ENCODE peak calls at places on chromosomes 12 and 14, in six cellular contexts. I is IMR-90, V is neuronal stem cell, A is H1, W is H9, S is trophoblast cell. O is an unnamed sample.

GRCh38 chr12:11727133-11727664 is 77.7 kb downstream of the ETV6 start:
- DNase-seq in I (no peak), V (no peak), A (no peak), W (no peak), S (no peak), O (no peak)

GRCh38 chr12:120999191-121000120 is 16.8 kb downstream of the C12orf43 start:
- DNase-seq in I (peak; percentile 62), V (no peak), A (peak; percentile 38), W (peak; percentile 91), S (no peak), O (no peak)

GRCh38 chr12:13534645-13535398 is 338.3 kb downstream of the EMP1 start:
- DNase-seq in I (peak; percentile 23), V (peak; percentile 90), A (peak; percentile 46), W (peak; percentile 94), S (peak; percentile 15), O (peak; percentile 7)

GRCh38 chr12:47190271-47190750 is 110.6 kb upstream of the AMIGO2 start:
- DNase-seq in I (peak; percentile 74), V (no peak), A (no peak), W (no peak), S (no peak), O (no peak)

GRCh38 chr12:25723921-25724491 is 170.9 kb upstream of the LMNTD1 start:
- DNase-seq in I (no peak), V (no peak), A (no peak), W (no peak), S (peak; percentile 56), O (no peak)

GRCh38 chr12:7948585-7949264 is 12.7 kb upstream of the SLC2A3 start:
- DNase-seq in I (no peak), V (no peak), A (no peak), W (no peak), S (no peak), O (no peak)

GRCh38 chr12:12282761-12283160 is 15.9 kb upstream of the LRP6 start:
- DNase-seq in I (peak; percentile 85), V (no peak), A (no peak), W (no peak), S (no peak), O (peak; percentile 74)

GRCh38 chr14:100534528-100535286 is 52.5 kb downstream of the BEGAIN start:
- DNase-seq in I (no peak), V (no peak), A (no peak), W (peak; percentile 26), S (no peak), O (peak; percentile 6)

GRCh38 chr12:21501258-21502163 is at the start of the genes GOLT1B and RECQL:
- DNase-seq in I (peak; percentile 99), V (peak; percentile 96), A (peak; percentile 89), W (peak; percentile 98), S (peak; percentile 95), O (peak; percentile 99)
- H4K8ac ChIP-seq in I (peak within 1 kb of the TSS; percentile 79), V (no peak within 1 kb of the TSS), A (peak within 1 kb of the TSS; percentile 98), W (no peak within 1 kb of the TSS), S (peak within 1 kb of the TSS; percentile 99), O (peak within 1 kb of the TSS; percentile 93)

DNA sequence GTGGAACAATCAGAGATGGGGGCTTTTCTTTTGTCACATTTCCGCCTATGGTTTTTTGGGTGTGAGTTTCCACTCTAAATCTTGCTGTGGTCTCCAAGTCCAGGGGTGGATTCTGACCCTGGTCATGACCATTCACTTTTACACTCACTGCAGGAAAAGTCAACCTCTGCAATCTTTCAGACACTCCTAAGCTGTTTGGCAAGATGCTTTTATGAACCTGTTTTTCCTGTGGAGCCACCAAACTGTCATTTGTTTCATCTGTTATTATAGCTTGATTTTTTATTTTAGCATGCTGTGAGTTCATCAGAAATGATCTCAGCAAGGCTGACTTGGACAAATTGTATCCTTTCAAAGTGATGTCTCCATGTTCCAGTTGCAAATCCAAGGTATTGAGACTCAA is 25.1 kb upstream of the SYCP3 start:
- DNase-seq in I (no peak), V (no peak), A (no peak), W (no peak), S (peak; percentile 68), O (no peak)
- H3K14ac ChIP-seq in I (no peak overlapping the region), V (no peak overlapping the region), A (no peak overlapping the region), W (no peak overlapping the region), S (no peak overlapping the region), O (no peak overlapping the region)

GRCh38 chr12:54280401-54281260 is at the start of gene HNRNPA1:
- DNase-seq in I (peak; percentile 100), V (peak; percentile 99), A (peak; percentile 98), W (peak; percentile 99), S (peak; percentile 98), O (peak; percentile 100)
- H4K8ac ChIP-seq in I (peak within 1 kb of the TSS; percentile 93), V (peak within 1 kb of the TSS; percentile 78), A (peak within 1 kb of the TSS; percentile 99), W (peak within 1 kb of the TSS; percentile 99), S (peak within 1 kb of the TSS; percentile 75), O (peak within 1 kb of the TSS; percentile 83)

GRCh38 chr12:110141389-110141788 is 17.2 kb downstream of the IFT81 start:
- DNase-seq in I (peak; percentile 65), V (no peak), A (no peak), W (no peak), S (no peak), O (peak; percentile 51)
- H3K14ac ChIP-seq in I (no peak overlapping the region), V (no peak overlapping the region), A (no peak overlapping the region), W (no peak overlapping the region), S (no peak overlapping the region), O (no peak overlapping the region)

GRCh38 chr12:56337753-56338221 is 897 bp upstream of the IL23A start:
- DNase-seq in I (no peak), V (no peak), A (no peak), W (no peak), S (no peak), O (no peak)
- H4K8ac ChIP-seq in I (no peak overlapping the region), V (no peak overlapping the region), A (no peak overlapping the region), W (no peak overlapping the region), S (no peak overlapping the region), O (no peak overlapping the region)